ENCODE peak calls at places on chromosomes 6 and 20, in five cellular contexts. R is tibial nerve, S is body of pancreas, M is endodermal cell, L is mammary epithelial cell. B is an unnamed sample.

GRCh38 chr6:36358235-36358915 is 21.7 kb upstream of the BNIP5 start:
- DNase-seq in R (no peak), S (no peak), M (no peak), L (no peak), B (peak; percentile 78)

GRCh38 chr6:55601120-55601519 is 22.1 kb upstream of the HMGCLL1 start:
- DNase-seq in R (no peak), S (no peak), M (peak; percentile 51), L (no peak), B (no peak)

GRCh38 chr6:56690519-56691200 is 48.0 kb upstream of the DST start:
- DNase-seq in R (no peak), S (no peak), M (no peak), L (peak; percentile 43), B (no peak)

GRCh38 chr6:24574809-24575208 is 71.2 kb downstream of the KIAA0319 start:
- DNase-seq in R (no peak), S (no peak), M (no peak), L (peak; percentile 34), B (no peak)

GRCh38 chr6:142255785-142256184 is 46.0 kb upstream of the ADGRG6 start:
- DNase-seq in R (no peak), S (no peak), M (no peak), L (no peak), B (no peak)

GRCh38 chr6:118739976-118740771 is 88.8 kb upstream of the CEP85L start:
- DNase-seq in R (no peak), S (no peak), M (no peak), L (peak; percentile 33), B (peak; percentile 49)

GRCh38 chr20:37881601-37882343 is 21.2 kb upstream of the VSTM2L start:
- DNase-seq in R (no peak), S (no peak), M (no peak), L (no peak), B (no peak)

GRCh38 chr20:39659010-39659409 is 696.9 kb downstream of the DHX35 start:
- DNase-seq in R (no peak), S (no peak), M (no peak), L (no peak), B (no peak)

GRCh38 chr20:36528176-36528874 is 13.0 kb upstream of the MYL9 start:
- DNase-seq in R (no peak), S (no peak), M (no peak), L (no peak), B (no peak)

GRCh38 chr6:123415844-123416468 is 220.8 kb downstream of the TRDN start:
- DNase-seq in R (peak; percentile 82), S (peak; percentile 58), M (peak; percentile 83), L (peak; percentile 23), B (peak; percentile 35)

GRCh38 chr6:124459268-124459667 is 503.0 kb upstream of the RNF217 start:
- DNase-seq in R (no peak), S (no peak), M (no peak), L (no peak), B (no peak)

DNA sequence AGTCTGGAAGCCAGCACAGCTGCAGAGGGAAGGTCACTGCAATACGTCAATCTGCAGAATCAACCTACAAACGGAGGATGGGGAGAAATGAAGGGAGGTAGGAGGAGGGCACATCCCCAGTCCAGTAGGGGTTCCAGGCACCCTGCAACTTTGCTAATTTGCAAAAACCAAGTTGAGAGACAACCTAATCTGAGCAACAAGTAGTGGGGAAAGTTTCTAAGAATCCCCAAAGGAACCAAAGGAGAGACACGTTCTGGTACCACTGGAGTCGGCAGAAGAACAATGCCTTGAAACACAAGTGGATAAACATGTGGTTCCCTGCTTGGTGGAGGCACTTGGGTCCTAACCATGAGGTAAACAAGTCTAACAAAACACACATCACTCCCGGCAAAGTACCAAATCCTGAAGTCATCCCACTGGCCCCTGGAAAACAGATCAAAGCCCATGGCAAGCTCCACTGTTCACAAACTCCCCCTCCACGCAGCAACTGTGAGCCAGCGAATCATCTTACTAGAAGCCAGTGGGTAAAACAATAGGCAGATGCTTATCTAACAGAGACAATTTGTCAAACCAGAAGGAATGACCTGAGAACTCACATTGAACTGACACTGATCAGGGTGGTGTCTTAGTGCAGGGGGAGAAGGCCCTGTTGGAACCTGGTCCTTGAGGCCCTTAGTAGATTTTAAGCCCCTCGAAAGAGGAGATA is 4.7 kb downstream of the MRPS18A start:
- DNase-seq in R (no peak), S (no peak), M (no peak), L (no peak), B (no peak)
- H3K27ac ChIP-seq in R (no peak overlapping the region), S (no peak overlapping the region), M (no peak overlapping the region), L (no peak overlapping the region), B (no peak overlapping the region)

DNA sequence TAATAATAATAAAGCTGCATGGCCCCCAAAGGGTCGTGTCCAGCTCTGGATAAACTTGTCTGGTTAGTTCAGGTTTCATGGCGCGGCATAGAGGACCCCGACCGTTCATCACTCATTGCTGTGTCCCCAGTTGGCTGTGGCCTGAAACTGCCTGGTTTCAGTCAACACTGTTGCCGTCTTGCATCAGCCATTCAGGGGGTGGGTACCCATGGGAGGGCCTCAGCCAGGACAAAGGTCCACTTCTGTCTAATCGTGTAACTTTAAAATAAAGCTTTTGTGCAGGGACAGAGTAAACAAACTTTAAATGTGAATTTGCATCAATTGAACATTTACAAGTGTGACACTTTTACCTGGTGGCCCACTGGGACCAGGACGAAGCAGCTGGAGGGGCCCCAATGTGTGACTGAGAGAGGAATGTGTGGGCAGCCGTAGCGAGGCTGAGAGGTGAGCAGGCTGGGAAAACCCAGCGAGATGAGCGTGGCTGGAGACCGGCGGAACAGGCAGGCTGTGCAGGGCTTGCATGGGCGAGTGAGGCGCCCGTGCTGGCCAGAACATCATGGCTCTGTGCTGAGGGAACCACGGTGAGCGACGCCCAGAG is 22.3 kb upstream of the UNC93A start:
- DNase-seq in R (no peak), S (no peak), M (peak; percentile 64), L (no peak), B (no peak)
- H3K27ac ChIP-seq in R (no peak overlapping the region), S (no peak overlapping the region), M (no peak overlapping the region), L (no peak overlapping the region), B (no peak overlapping the region)

GRCh38 chr6:42029062-42029685 is 21.1 kb upstream of the TAF8 start:
- DNase-seq in R (no peak), S (no peak), M (no peak), L (no peak), B (peak; percentile 55)
- H3K27ac ChIP-seq in R (no peak overlapping the region), S (no peak overlapping the region), M (no peak overlapping the region), L (no peak overlapping the region), B (peak overlapping the region; percentile 94)

DNA sequence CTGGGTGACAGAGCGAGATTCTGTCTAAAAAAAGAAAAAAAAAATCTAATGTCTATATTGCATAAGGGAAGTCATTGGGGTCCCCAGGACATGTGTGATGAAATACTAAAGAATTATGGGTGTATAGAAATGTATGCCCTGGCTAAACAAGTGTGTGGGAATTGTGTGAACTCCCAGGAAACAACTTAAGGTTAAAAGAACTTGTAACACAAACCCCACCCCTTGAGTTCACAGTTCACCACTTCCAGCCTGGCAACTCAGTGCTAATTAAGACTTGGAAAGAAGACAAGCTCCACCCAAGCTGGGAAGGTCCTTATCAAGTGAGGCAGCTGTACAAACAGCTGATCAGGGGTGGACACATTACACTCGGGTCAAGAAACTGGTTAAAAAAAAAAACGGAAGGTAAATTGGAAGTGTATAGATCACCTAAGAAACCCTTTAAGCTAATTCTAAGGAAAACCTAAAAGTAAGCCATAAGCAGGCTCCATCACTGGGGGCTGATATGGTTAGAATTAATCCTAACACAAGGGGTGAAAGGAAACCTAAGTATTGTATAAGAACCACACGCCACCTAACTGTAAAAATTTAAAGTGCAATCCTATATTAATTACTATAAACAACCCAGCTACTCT is 25.2 kb downstream of the HLA-A start:
- DNase-seq in R (no peak), S (peak; percentile 80), M (no peak), L (peak; percentile 60), B (peak; percentile 37)
- H3K27ac ChIP-seq in R (peak overlapping the region; percentile 89), S (peak overlapping the region; percentile 88), M (no peak overlapping the region), L (no peak overlapping the region), B (peak overlapping the region; percentile 6)